ENCODE peak calls at places on chromosomes 12 and 14, in four cellular contexts. B is upper lobe of left lung, G is lower leg skin, P is psoas muscle. F is an unnamed sample.

GRCh38 chr14:104856157-104856868 is 8.8 kb upstream of the CEP170B start:
- DNase-seq in G (no peak), P (no peak), B (peak; percentile 56), F (no peak)

GRCh38 chr12:56193025-56193578 is 3.8 kb upstream of the SMARCC2 start:
- DNase-seq in G (no peak), B (no peak), P (peak; percentile 25), F (peak; percentile 89)

GRCh38 chr12:26198742-26199141 is 3.4 kb downstream of the SSPN start:
- DNase-seq in P (peak; percentile 43), G (peak; percentile 87), B (no peak), F (no peak)

GRCh38 chr12:79409562-79409961 is 281.2 kb downstream of the PAWR start:
- DNase-seq in P (no peak), B (no peak), G (no peak), F (no peak)

GRCh38 chr14:28294834-28295440 is 471.6 kb upstream of the FOXG1 start:
- DNase-seq in G (no peak), P (no peak), B (no peak), F (no peak)

GRCh38 chr12:20175704-20176388 is 192.5 kb upstream of the PDE3A start:
- DNase-seq in B (no peak), G (no peak), P (no peak), F (no peak)

GRCh38 chr14:32382704-32383103 is 53.6 kb downstream of the AKAP6 start:
- DNase-seq in B (no peak), G (no peak), P (no peak), F (no peak)

GRCh38 chr12:104742551-104742961 is 215.5 kb downstream of the SLC41A2 start:
- DNase-seq in B (no peak), P (no peak), G (no peak), F (no peak)

GRCh38 chr14:60637490-60638452 is 11.5 kb downstream of the SIX1 start:
- DNase-seq in G (peak; percentile 82), P (peak; percentile 42), B (peak; percentile 85), F (no peak)

GRCh38 chr12:9932270-9932669 is at the start of gene CLEC2A:
- DNase-seq in G (no peak), P (no peak), B (no peak), F (no peak)

GRCh38 chr12:104695453-104696148 is 238.9 kb downstream of the CHST11 start:
- DNase-seq in P (no peak), G (no peak), B (no peak), F (no peak)

GRCh38 chr12:95336387-95337067 is 118.9 kb downstream of the VEZT start:
- DNase-seq in G (no peak), P (peak; percentile 41), B (no peak), F (peak; percentile 90)

GRCh38 chr14:64147126-64147790 is 146.9 kb downstream of the ESR2 start:
- DNase-seq in G (no peak), P (no peak), B (no peak), F (no peak)

GRCh38 chr14:24404814-24405213 is 6.0 kb downstream of the NYNRIN start:
- DNase-seq in B (no peak), P (no peak), G (peak; percentile 12), F (no peak)

GRCh38 chr14:36747411-36748184 is 85.9 kb downstream of the PAX9 start:
- DNase-seq in P (no peak), G (no peak), B (no peak), F (no peak)

GRCh38 chr12:80187660-80188090 is 88.3 kb downstream of the OTOGL start:
- DNase-seq in P (peak; percentile 13), G (no peak), B (no peak), F (no peak)

GRCh38 chr12:119011231-119011630 is 29.9 kb downstream of the SRRM4 start:
- DNase-seq in G (no peak), P (no peak), B (no peak), F (no peak)

GRCh38 chr12:132014092-132014914 is 64.6 kb downstream of the EP400 start:
- DNase-seq in B (peak; percentile 66), P (no peak), G (no peak), F (no peak)

GRCh38 chr14:32366995-32367394 is 37.9 kb downstream of the AKAP6 start:
- DNase-seq in B (no peak), G (no peak), P (no peak), F (no peak)

GRCh38 chr12:98509063-98509462 is 6.3 kb upstream of the TMPO start:
- DNase-seq in G (no peak), B (no peak), P (no peak), F (no peak)
- TF ChIP-seq CTCF in G (no peak), B (no peak), P (no peak), F (no peak)

DNA sequence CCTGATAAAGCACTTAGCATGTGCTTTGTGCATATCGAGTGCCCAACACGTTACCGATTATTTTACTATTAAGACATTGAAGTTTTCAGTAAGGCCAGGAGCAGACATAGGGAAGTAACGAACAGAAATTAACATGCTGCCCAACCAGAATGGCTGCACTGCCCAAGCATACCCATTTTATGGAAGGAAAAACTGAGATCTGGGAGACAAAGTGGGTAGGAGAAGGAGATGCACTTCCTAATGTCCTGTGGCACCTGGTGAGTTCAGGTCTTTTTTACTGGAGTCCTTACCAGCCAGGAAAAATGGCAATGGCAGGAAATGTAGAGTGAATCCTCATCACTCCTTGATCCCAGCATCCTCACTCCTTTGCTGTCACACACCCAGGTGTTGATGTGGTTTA is 768.5 kb downstream of the MED13L start:
- DNase-seq in G (no peak), P (no peak), B (no peak), F (no peak)
- TF ChIP-seq CTCF in G (no peak), P (no peak), B (no peak), F (no peak)

DNA sequence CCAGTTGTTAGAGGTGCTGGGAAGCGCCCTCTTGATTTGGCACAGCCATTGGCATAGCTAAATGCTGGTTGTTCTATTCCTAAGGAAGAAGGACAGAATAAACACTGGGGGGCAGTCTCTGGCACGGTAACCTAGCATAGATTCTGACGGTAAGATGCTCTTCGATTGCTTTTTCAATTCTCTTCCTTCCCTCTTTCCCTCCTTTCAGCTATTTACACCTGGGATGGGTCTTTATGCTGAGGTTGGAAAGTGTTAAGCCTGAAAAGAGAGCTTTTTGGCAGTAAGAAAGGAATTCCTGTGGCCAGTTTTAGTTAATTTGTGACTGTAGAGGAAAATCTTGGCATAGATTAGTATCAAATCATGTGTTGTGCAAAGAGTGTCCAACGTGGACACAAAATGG is 162.8 kb downstream of the SNAPC1 start:
- DNase-seq in B (no peak), P (no peak), G (no peak), F (no peak)
- TF ChIP-seq CTCF in B (no peak), P (no peak), G (no peak), F (peak; percentile 45)

GRCh38 chr12:3792623-3793288 is 39.8 kb upstream of the CRACR2A start:
- DNase-seq in P (no peak), G (no peak), B (no peak), F (no peak)

GRCh38 chr12:3795800-3796133 is 42.9 kb upstream of the CRACR2A start:
- DNase-seq in P (no peak), G (no peak), B (no peak), F (no peak)

GRCh38 chr12:3802721-3803120 is 49.8 kb upstream of the CRACR2A start:
- DNase-seq in G (no peak), B (no peak), P (no peak), F (no peak)

GRCh38 chr12:3795096-3795799 is 42.3 kb upstream of the CRACR2A start:
- DNase-seq in P (no peak), B (no peak), G (no peak), F (no peak)

DNA sequence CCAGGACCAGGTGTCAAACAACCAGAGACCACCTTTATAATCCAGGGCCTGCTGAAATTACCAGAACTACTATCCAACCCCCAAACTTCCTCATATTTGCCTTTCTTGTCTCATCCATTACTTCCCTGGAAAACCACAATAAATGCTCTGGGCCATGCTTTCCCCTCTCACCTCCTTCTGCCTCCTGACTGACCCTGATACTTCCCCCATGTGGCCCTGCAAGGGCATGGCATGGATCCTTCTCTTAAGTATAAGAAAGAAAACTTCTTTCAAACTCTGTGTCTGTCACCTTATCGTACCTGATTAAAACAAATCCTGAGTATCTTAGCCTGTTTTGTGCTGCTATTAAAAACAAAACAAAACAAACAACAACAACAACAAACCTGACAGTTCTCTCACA is 44.7 kb upstream of the CRACR2A start:
- DNase-seq in B (no peak), P (no peak), G (no peak), F (no peak)
- TF ChIP-seq CTCF in B (no peak), P (no peak), G (no peak), F (no peak)